ENCODE peak calls at places on chromosomes 2 and 18, in five cellular contexts. R is neural crest cell, X is brain microvascular endothelial cell, A is iris pigment epithelial cell, O is endodermal cell. L is an unnamed sample.
A peak's percentile ranks its signal among the peaks of the same experiment; 100 is the strongest.

GRCh38 chr2:229922449-229923386 is at the start of gene FBXO36:
- DNase-seq in R (peak; percentile 83), X (peak; percentile 35), A (peak; percentile 87), O (peak; percentile 96), L (peak; percentile 92)

GRCh38 chr2:219624565-219624964 is 2.9 kb upstream of the SLC4A3 start:
- DNase-seq in R (no peak), X (no peak), A (no peak), O (no peak), L (no peak)

GRCh38 chr2:60379216-60379615 is 174.2 kb downstream of the BCL11A start:
- DNase-seq in R (no peak), X (no peak), A (no peak), O (no peak), L (no peak)

GRCh38 chr2:69581774-69582581 is 61.6 kb downstream of the AAK1 start:
- DNase-seq in R (no peak), X (peak; percentile 40), A (peak; percentile 52), O (peak; percentile 60), L (peak; percentile 46)

GRCh38 chr2:31556921-31557320 is 23.8 kb downstream of the SRD5A2 start:
- DNase-seq in R (no peak), X (no peak), A (no peak), O (no peak), L (no peak)

GRCh38 chr2:113200236-113200635 is 26.5 kb downstream of the PSD4 start:
- DNase-seq in R (no peak), X (no peak), A (no peak), O (peak; percentile 78), L (no peak)

GRCh38 chr2:29440921-29441623 is 325.9 kb downstream of the CLIP4 start:
- DNase-seq in R (no peak), X (no peak), A (no peak), O (no peak), L (no peak)

GRCh38 chr18:49023938-49024341 is 73.2 kb upstream of the SMAD7 start:
- DNase-seq in R (no peak), X (no peak), A (no peak), O (peak; percentile 37), L (no peak)

GRCh38 chr18:6199777-6200176 is 214.9 kb downstream of the L3MBTL4 start:
- DNase-seq in R (no peak), X (no peak), A (no peak), O (no peak), L (no peak)

GRCh38 chr2:67871696-67872320 is 191.0 kb downstream of the C1D start:
- DNase-seq in R (no peak), X (peak; percentile 58), A (peak; percentile 75), O (no peak), L (peak; percentile 53)

GRCh38 chr2:199382091-199382490 is 75.6 kb downstream of the SATB2 start:
- DNase-seq in R (no peak), X (peak; percentile 71), A (peak; percentile 9), O (no peak), L (peak; percentile 86)

GRCh38 chr2:64945973-64946736 is 43.0 kb upstream of the SLC1A4 start:
- DNase-seq in R (no peak), X (peak; percentile 16), A (peak; percentile 56), O (no peak), L (no peak)

GRCh38 chr2:43950383-43951008 is 45.3 kb downstream of the LRPPRC start:
- DNase-seq in R (peak; percentile 2), X (peak; percentile 9), A (peak; percentile 62), O (no peak), L (peak; percentile 66)

L was measured in adipocyte.